ENCODE peak calls at places on chromosome 14, in four cellular contexts. One of them, this sample, is unnamed.

GRCh38 chr14:99173086-99173485 is 98.9 kb downstream of the BCL11B start:
- DNase-seq in K562: no peak
- DNase-seq in HepG2: no peak
- DNase-seq in A549: no peak
- DNase-seq in this sample: no peak

GRCh38 chr14:35533357-35534129 is 421 bp upstream of the INSM2 start:
- DNase-seq in A549: peak
- DNase-seq in HepG2: peak
- DNase-seq in K562: peak
- DNase-seq in this sample: peak

GRCh38 chr14:105084741-105085571 is 19.7 kb upstream of the GPR132 start:
- DNase-seq in K562: no peak
- DNase-seq in A549: no peak
- DNase-seq in HepG2: no peak
- DNase-seq in this sample: no peak

GRCh38 chr14:87566986-87567385 is 426.0 kb downstream of the GALC start:
- DNase-seq in HepG2: no peak
- DNase-seq in K562: no peak
- DNase-seq in A549: no peak
- DNase-seq in this sample: no peak

GRCh38 chr14:94051115-94051514 is 25.0 kb downstream of the OTUB2 start:
- DNase-seq in A549: peak
- DNase-seq in HepG2: no peak
- DNase-seq in K562: peak
- DNase-seq in this sample: peak

GRCh38 chr14:101992708-101993107 is 28.3 kb downstream of the DYNC1H1 start:
- DNase-seq in HepG2: no peak
- DNase-seq in K562: no peak
- DNase-seq in A549: no peak
- DNase-seq in this sample: no peak

GRCh38 chr14:99731536-99732435 is 47.7 kb downstream of the CYP46A1 start:
- DNase-seq in A549: no peak
- DNase-seq in K562: no peak
- DNase-seq in HepG2: no peak
- DNase-seq in this sample: peak

GRCh38 chr14:96215845-96216244 is 11.2 kb downstream of the BDKRB2 start:
- DNase-seq in K562: no peak
- DNase-seq in HepG2: no peak
- DNase-seq in A549: no peak
- DNase-seq in this sample: no peak

GRCh38 chr14:78848234-78848820 is 678.2 kb downstream of the NRXN3 start:
- DNase-seq in K562: peak
- DNase-seq in HepG2: peak
- DNase-seq in A549: peak
- DNase-seq in this sample: peak

GRCh38 chr14:57487771-57488170 is 5.9 kb downstream of the CCDC198 start:
- DNase-seq in K562: no peak
- DNase-seq in A549: no peak
- DNase-seq in HepG2: no peak
- DNase-seq in this sample: no peak

GRCh38 chr14:101480747-101481530 is 80.4 kb upstream of the DIO3 start:
- DNase-seq in K562: no peak
- DNase-seq in HepG2: peak
- DNase-seq in A549: peak
- DNase-seq in this sample: no peak

GRCh38 chr14:30223966-30224365 is 296.3 kb upstream of the PRKD1 start:
- DNase-seq in A549: no peak
- DNase-seq in K562: no peak
- DNase-seq in HepG2: no peak
- DNase-seq in this sample: no peak

GRCh38 chr14:64979336-64980074 is 7.2 kb upstream of the FNTB start:
- DNase-seq in A549: peak
- DNase-seq in K562: no peak
- DNase-seq in HepG2: no peak
- DNase-seq in this sample: no peak

GRCh38 chr14:50943261-50943942 is 881 bp downstream of the PYGL start:
- DNase-seq in K562: peak
- DNase-seq in HepG2: peak
- DNase-seq in A549: peak
- DNase-seq in this sample: peak

GRCh38 chr14:57295261-57295660 is 26.5 kb downstream of the AP5M1 start:
- DNase-seq in K562: no peak
- DNase-seq in HepG2: no peak
- DNase-seq in A549: no peak
- DNase-seq in this sample: no peak

GRCh38 chr14:39272918-39273317 is 39.2 kb downstream of the MIA2 start:
- DNase-seq in A549: no peak
- DNase-seq in K562: no peak
- DNase-seq in HepG2: no peak
- DNase-seq in this sample: no peak

GRCh38 chr14:88612981-88613380 is 50.1 kb downstream of the ZC3H14 start:
- DNase-seq in HepG2: no peak
- DNase-seq in A549: no peak
- DNase-seq in K562: no peak
- DNase-seq in this sample: no peak

GRCh38 chr14:92789457-92790089 is 4.5 kb upstream of the GOLGA5 start:
- DNase-seq in HepG2: no peak
- DNase-seq in K562: no peak
- DNase-seq in A549: peak
- DNase-seq in this sample: no peak

GRCh38 chr14:77301103-77301502 is 19.6 kb downstream of the POMT2 start:
- DNase-seq in HepG2: peak
- DNase-seq in A549: peak
- DNase-seq in K562: peak
- DNase-seq in this sample: peak

GRCh38 chr14:33949051-33950037 is 1.5 kb downstream of the EGLN3 start:
- DNase-seq in K562: peak
- DNase-seq in HepG2: no peak
- DNase-seq in A549: no peak
- DNase-seq in this sample: no peak

GRCh38 chr14:71586131-71586893 is 345.9 kb upstream of the RGS6 start:
- DNase-seq in A549: no peak
- DNase-seq in HepG2: no peak
- DNase-seq in K562: no peak
- DNase-seq in this sample: no peak

GRCh38 chr14:88422919-88423318 is 37.5 kb downstream of the SPATA7 start:
- DNase-seq in HepG2: no peak
- DNase-seq in A549: no peak
- DNase-seq in K562: no peak
- DNase-seq in this sample: no peak

GRCh38 chr14:105646175-105646574 is 119.8 kb downstream of the TMEM121 start:
- DNase-seq in K562: no peak
- DNase-seq in A549: no peak
- DNase-seq in HepG2: no peak
- DNase-seq in this sample: no peak

GRCh38 chr14:23646648-23647549 is 10.7 kb downstream of the DHRS2 start:
- DNase-seq in A549: peak
- DNase-seq in K562: no peak
- DNase-seq in HepG2: peak
- DNase-seq in this sample: no peak

GRCh38 chr14:58298477-58298879 is at the start of gene ARID4A:
- DNase-seq in HepG2: no peak
- DNase-seq in K562: no peak
- DNase-seq in A549: no peak
- DNase-seq in this sample: peak

GRCh38 chr14:21070610-21071224 is 613 bp downstream of the ARHGEF40 start:
- DNase-seq in K562: peak
- DNase-seq in A549: no peak
- DNase-seq in HepG2: peak
- DNase-seq in this sample: peak

GRCh38 chr14:58541623-58542022 is 96.1 kb upstream of the DACT1 start:
- DNase-seq in HepG2: no peak
- DNase-seq in K562: no peak
- DNase-seq in A549: no peak
- DNase-seq in this sample: no peak

GRCh38 chr14:89576132-89576923 is 159.3 kb upstream of the FOXN3 start:
- DNase-seq in HepG2: no peak
- DNase-seq in K562: no peak
- DNase-seq in A549: no peak
- DNase-seq in this sample: peak

GRCh38 chr14:104678901-104679705 is 10.3 kb upstream of the INF2 start:
- DNase-seq in A549: no peak
- DNase-seq in K562: no peak
- DNase-seq in HepG2: no peak
- DNase-seq in this sample: no peak

DNA sequence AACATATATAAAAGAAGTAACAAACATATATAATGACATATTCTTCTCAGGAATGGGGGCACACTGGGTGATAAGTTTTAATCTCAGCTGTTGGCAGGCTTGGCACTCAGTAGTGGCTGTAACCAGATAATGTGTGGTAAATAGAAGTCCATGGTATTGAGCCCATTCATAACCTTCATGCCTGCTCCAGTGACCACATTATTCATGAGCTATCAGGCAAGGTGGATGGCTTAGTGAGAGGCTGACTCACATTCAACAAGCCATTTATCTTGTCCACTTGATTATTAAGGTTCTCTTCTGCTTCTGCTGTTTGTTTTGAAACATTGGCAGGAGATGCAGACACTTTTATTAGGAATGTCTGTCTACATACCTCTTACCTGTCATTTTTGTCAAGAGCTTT is 950.4 kb upstream of the LRFN5 start:
- DNase-seq in HepG2: no peak
- DNase-seq in A549: no peak
- DNase-seq in K562: no peak
- DNase-seq in this sample: no peak
- TF ChIP-seq HMGXB4 in HepG2: no peak
- TF ChIP-seq HMGXB4 in A549: no peak
- TF ChIP-seq HMGXB4 in K562: no peak
- TF ChIP-seq HMGXB4 in this sample: no peak

GRCh38 chr14:48250575-48250974 is 575.2 kb upstream of the MDGA2 start:
- DNase-seq in K562: no peak
- DNase-seq in A549: no peak
- DNase-seq in HepG2: no peak
- DNase-seq in this sample: no peak

GRCh38 chr14:48251290-48251689 is 575.9 kb upstream of the MDGA2 start:
- DNase-seq in K562: no peak
- DNase-seq in HepG2: no peak
- DNase-seq in A549: no peak
- DNase-seq in this sample: no peak

GRCh38 chr14:48247972-48248371 is 572.6 kb upstream of the MDGA2 start:
- DNase-seq in HepG2: no peak
- DNase-seq in K562: no peak
- DNase-seq in A549: no peak
- DNase-seq in this sample: no peak

GRCh38 chr14:48253020-48253419 is 577.6 kb upstream of the MDGA2 start:
- DNase-seq in HepG2: no peak
- DNase-seq in A549: no peak
- DNase-seq in K562: no peak
- DNase-seq in this sample: no peak
- TF ChIP-seq HMGXB4 in HepG2: no peak
- TF ChIP-seq HMGXB4 in A549: no peak
- TF ChIP-seq HMGXB4 in K562: no peak
- TF ChIP-seq HMGXB4 in this sample: no peak

GRCh38 chr14:74859757-74860156 is 16.2 kb downstream of the PROX2 start:
- DNase-seq in K562: no peak
- DNase-seq in HepG2: no peak
- DNase-seq in A549: no peak
- DNase-seq in this sample: no peak
- TF ChIP-seq HMGXB4 in K562: no peak
- TF ChIP-seq HMGXB4 in HepG2: no peak
- TF ChIP-seq HMGXB4 in A549: no peak
- TF ChIP-seq HMGXB4 in this sample: no peak

GRCh38 chr14:37150414-37150813 is 22.0 kb downstream of the SLC25A21 start:
- DNase-seq in A549: peak
- DNase-seq in HepG2: peak
- DNase-seq in K562: peak
- DNase-seq in this sample: no peak
- TF ChIP-seq HMGXB4 in A549: no peak
- TF ChIP-seq HMGXB4 in HepG2: peak
- TF ChIP-seq HMGXB4 in K562: no peak
- TF ChIP-seq HMGXB4 in this sample: no peak

GRCh38 chr14:62894736-62895135 is 150.5 kb downstream of the KCNH5 start:
- DNase-seq in A549: no peak
- DNase-seq in HepG2: no peak
- DNase-seq in K562: no peak
- DNase-seq in this sample: no peak

GRCh38 chr14:62885451-62885850 is 159.8 kb downstream of the KCNH5 start:
- DNase-seq in HepG2: no peak
- DNase-seq in A549: no peak
- DNase-seq in K562: no peak
- DNase-seq in this sample: no peak

GRCh38 chr14:62886461-62886860 is 158.8 kb downstream of the KCNH5 start:
- DNase-seq in HepG2: no peak
- DNase-seq in K562: no peak
- DNase-seq in A549: no peak
- DNase-seq in this sample: no peak

DNA sequence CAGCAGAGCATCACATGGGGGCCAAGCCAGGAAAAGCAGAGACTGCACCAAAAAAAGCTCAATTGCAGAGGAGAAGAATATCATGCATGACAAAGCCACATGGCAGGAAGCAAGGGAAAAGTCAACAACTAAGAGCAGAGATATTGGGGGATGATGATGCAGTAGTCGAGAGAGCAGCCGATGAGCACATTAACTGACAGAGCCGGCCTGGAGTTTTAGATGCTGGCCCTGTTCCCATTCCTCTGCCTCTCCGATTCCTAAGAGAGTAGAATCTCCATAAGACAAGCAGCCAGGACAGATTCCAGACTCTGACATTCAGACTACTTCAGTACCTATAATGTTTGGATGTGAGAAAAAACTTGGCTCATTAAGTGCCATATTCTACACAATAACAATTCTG is 155.9 kb downstream of the KCNH5 start:
- DNase-seq in A549: no peak
- DNase-seq in K562: no peak
- DNase-seq in HepG2: no peak
- DNase-seq in this sample: no peak
- TF ChIP-seq HMGXB4 in A549: no peak
- TF ChIP-seq HMGXB4 in K562: no peak
- TF ChIP-seq HMGXB4 in HepG2: no peak
- TF ChIP-seq HMGXB4 in this sample: no peak